ENCODE peak calls at places on chromosome 18, in six cellular contexts. B, O, D, E, A and V are unnamed samples.

GRCh38 chr18:69880083-69880482 is 67.6 kb downstream of the CD226 start:
- DNase-seq in D (no peak), O (no peak), A (no peak), E (no peak), B (no peak), V (no peak)

GRCh38 chr18:69785466-69785865 is 162.2 kb downstream of the CD226 start:
- DNase-seq in B (no peak), A (no peak), E (peak), O (no peak), D (no peak), V (no peak)

GRCh38 chr18:50982802-50983179 is 15.0 kb downstream of the ELAC1 start:
- DNase-seq in O (no peak), B (no peak), E (peak), D (no peak), A (no peak), V (no peak)

GRCh38 chr18:12726774-12727550 is 24.1 kb downstream of the PSMG2 start:
- DNase-seq in B (no peak), O (peak), A (peak), D (no peak), E (peak), V (peak)

GRCh38 chr18:65788373-65788772 is 37.6 kb downstream of the CDH7 start:
- DNase-seq in B (no peak), O (no peak), E (no peak), A (peak), D (no peak), V (no peak)

GRCh38 chr18:6943143-6943542 is 174.5 kb downstream of the LAMA1 start:
- DNase-seq in A (no peak), O (no peak), E (no peak), D (no peak), B (no peak), V (no peak)

GRCh38 chr18:45449761-45450227 is 165.5 kb upstream of the SLC14A2 start:
- DNase-seq in B (peak), A (no peak), O (no peak), E (peak), D (peak), V (no peak)

GRCh38 chr18:22547807-22548561 is 130.3 kb upstream of the CTAGE1 start:
- DNase-seq in A (no peak), E (no peak), D (no peak), O (no peak), B (no peak), V (no peak)

GRCh38 chr18:79949571-79950439 is 1.6 kb downstream of the SLC66A2 start:
- DNase-seq in A (no peak), E (no peak), B (no peak), O (no peak), D (peak), V (no peak)

GRCh38 chr18:28175930-28176673 is 828 bp downstream of the CDH2 start:
- DNase-seq in A (peak), E (peak), D (no peak), O (no peak), B (no peak), V (peak)

GRCh38 chr18:79260510-79260909 is 135.2 kb upstream of the NFATC1 start:
- DNase-seq in E (no peak), D (no peak), B (no peak), A (no peak), O (no peak), V (no peak)

GRCh38 chr18:74378179-74378682 is 62.6 kb downstream of the C18orf63 start:
- DNase-seq in B (peak), A (peak), D (no peak), O (no peak), E (peak), V (peak)

GRCh38 chr18:4987452-4988405 is 209.3 kb downstream of the AKAIN1 start:
- DNase-seq in A (no peak), D (no peak), O (no peak), B (no peak), E (no peak), V (peak)

GRCh38 chr18:40066368-40066767 is 1888.7 kb upstream of the PIK3C3 start:
- DNase-seq in A (no peak), E (no peak), B (no peak), O (no peak), D (no peak), V (no peak)

GRCh38 chr18:27005589-27005988 is 140.1 kb upstream of the AQP4 start:
- DNase-seq in O (no peak), B (no peak), A (peak), E (peak), D (no peak), V (peak)

GRCh38 chr18:778194-779007 is 33.6 kb downstream of the YES1 start:
- DNase-seq in O (no peak), E (peak), D (no peak), B (no peak), A (no peak), V (no peak)